ENCODE peak calls at places on chromosomes 7 and 10, in five cellular contexts. R is stimulated activated CD4-positive, alpha-beta T cell treated with anti-CD3 and anti-CD28 coated beads, Interleukin-4, amount 100 ng/mL, for 24 hours; P is T-helper 9 cell; S is heart left ventricle; H is cardiac muscle cell. M is an unnamed sample.
A peak's percentile ranks its signal among the peaks of the same experiment; 100 is the strongest.

GRCh38 chr7:47565841-47566240 is 16.1 kb downstream of the TNS3 start:
- DNase-seq in S (no peak), P (no peak), H (no peak), R (no peak), M (no peak)

GRCh38 chr10:21097926-21098355 is 200.8 kb upstream of the NEBL start:
- DNase-seq in H (no peak), R (no peak), P (no peak), S (no peak), M (no peak)

GRCh38 chr10:86365346-86366032 is 1.1 kb downstream of the GRID1 start:
- DNase-seq in P (no peak), S (peak; percentile 18), H (no peak), R (no peak), M (no peak)

GRCh38 chr7:156474241-156474743 is 166.3 kb upstream of the RNF32 start:
- DNase-seq in H (no peak), S (no peak), P (no peak), R (no peak), M (no peak)

GRCh38 chr7:73631558-73631957 is 7.2 kb upstream of the MLXIPL start:
- DNase-seq in S (no peak), R (no peak), P (no peak), H (no peak), M (no peak)

GRCh38 chr7:43071604-43072003 is 40.8 kb upstream of the HECW1 start:
- DNase-seq in S (no peak), P (no peak), H (peak; percentile 21), R (peak; percentile 18), M (no peak)

GRCh38 chr10:123988694-123989093 is 97.1 kb upstream of the CPXM2 start:
- DNase-seq in P (no peak), H (no peak), R (no peak), S (no peak), M (no peak)

GRCh38 chr7:102094311-102094710 is 192.4 kb upstream of the SH2B2 start:
- DNase-seq in P (no peak), H (peak; percentile 27), S (no peak), R (no peak), M (peak; percentile 63)

GRCh38 chr7:92158660-92159575 is 20.0 kb downstream of the LRRD1 start:
- DNase-seq in P (no peak), S (no peak), R (no peak), H (peak; percentile 85), M (peak; percentile 73)

GRCh38 chr7:26292768-26293560 is 1.3 kb downstream of the SNX10 start:
- DNase-seq in H (no peak), R (no peak), S (no peak), P (no peak), M (no peak)

GRCh38 chr7:73701357-73701995 is 18.0 kb downstream of the STX1A start:
- DNase-seq in H (peak; percentile 57), R (peak; percentile 36), P (no peak), S (no peak), M (no peak)

GRCh38 chr7:69403169-69403568 is 195.1 kb upstream of the AUTS2 start:
- DNase-seq in H (peak; percentile 19), P (no peak), S (no peak), R (no peak), M (no peak)

GRCh38 chr10:70931168-70931805 is 42.9 kb upstream of the PCBD1 start:
- DNase-seq in H (peak; percentile 26), R (no peak), P (no peak), S (no peak), M (no peak)

GRCh38 chr7:69934475-69934903 is 336.2 kb downstream of the AUTS2 start:
- DNase-seq in S (no peak), P (no peak), R (no peak), H (no peak), M (no peak)

GRCh38 chr7:110944448-110944847 is 146.5 kb upstream of the LRRN3 start:
- DNase-seq in R (no peak), P (no peak), S (no peak), H (no peak), M (no peak)

GRCh38 chr10:5970527-5970926 is 6.8 kb downstream of the IL15RA start:
- DNase-seq in P (no peak), S (no peak), H (no peak), R (no peak), M (no peak)

GRCh38 chr7:24729365-24730017 is 27.8 kb downstream of the GSDME start:
- DNase-seq in R (no peak), P (no peak), S (no peak), H (no peak), M (no peak)

GRCh38 chr10:35200487-35200886 is 73.8 kb downstream of the CREM start:
- DNase-seq in H (no peak), P (no peak), R (no peak), S (no peak), M (no peak)

GRCh38 chr10:114821915-114822770 is 563 bp downstream of the FHIP2A start:
- DNase-seq in S (peak; percentile 54), H (peak; percentile 62), R (peak; percentile 25), P (peak; percentile 6), M (no peak)

GRCh38 chr10:63166742-63167258 is 33.7 kb downstream of the NRBF2 start:
- DNase-seq in R (peak; percentile 33), P (no peak), S (no peak), H (peak; percentile 90), M (peak; percentile 28)

M was measured in AG04449.